ENCODE peak calls at places on chromosome 14, in four cellular contexts. P, O, J and E are unnamed samples. For H3K4me1, the result is how much of the 10 kb centered on the place peaks cover.

GRCh38 chr14:55240526-55241178 is 30.6 kb upstream of the FBXO34 start:
- DNase-seq in P (no peak), J (no peak), O (no peak), E (no peak)

GRCh38 chr14:95206534-95206933 is 49.2 kb upstream of the DICER1 start:
- DNase-seq in O (no peak), P (no peak), J (no peak), E (no peak)

GRCh38 chr14:64910847-64911495 is 3.3 kb upstream of the CHURC1 start:
- DNase-seq in J (no peak), O (no peak), P (peak), E (no peak)

GRCh38 chr14:81386379-81386778 is 13.7 kb downstream of the STON2 start:
- DNase-seq in O (no peak), P (no peak), J (no peak), E (no peak)

GRCh38 chr14:69046468-69046867 is 67.4 kb upstream of the ACTN1 start:
- DNase-seq in P (no peak), J (peak), O (no peak), E (no peak)

GRCh38 chr14:99213101-99213500 is 58.9 kb downstream of the BCL11B start:
- DNase-seq in J (peak), O (no peak), P (no peak), E (no peak)

GRCh38 chr14:93249128-93249831 is 42.2 kb downstream of the UBR7 start:
- DNase-seq in J (no peak), P (no peak), O (no peak), E (no peak)

GRCh38 chr14:90756755-90757345 is 59.4 kb downstream of the TTC7B start:
- DNase-seq in J (no peak), P (no peak), O (no peak), E (no peak)

GRCh38 chr14:57865066-57865449 is 834 bp downstream of the SLC35F4 start:
- DNase-seq in O (no peak), J (no peak), P (no peak), E (no peak)

GRCh38 chr14:32078030-32078793 is 1.1 kb downstream of the ARHGAP5 start:
- DNase-seq in P (no peak), O (no peak), J (no peak), E (peak)

GRCh38 chr14:34039428-34040047 is 88.7 kb upstream of the EGLN3 start:
- DNase-seq in P (no peak), O (no peak), J (no peak), E (no peak)

GRCh38 chr14:34596891-34597290 is 33.1 kb downstream of the SNX6 start:
- DNase-seq in P (no peak), O (no peak), J (no peak), E (no peak)

DNA sequence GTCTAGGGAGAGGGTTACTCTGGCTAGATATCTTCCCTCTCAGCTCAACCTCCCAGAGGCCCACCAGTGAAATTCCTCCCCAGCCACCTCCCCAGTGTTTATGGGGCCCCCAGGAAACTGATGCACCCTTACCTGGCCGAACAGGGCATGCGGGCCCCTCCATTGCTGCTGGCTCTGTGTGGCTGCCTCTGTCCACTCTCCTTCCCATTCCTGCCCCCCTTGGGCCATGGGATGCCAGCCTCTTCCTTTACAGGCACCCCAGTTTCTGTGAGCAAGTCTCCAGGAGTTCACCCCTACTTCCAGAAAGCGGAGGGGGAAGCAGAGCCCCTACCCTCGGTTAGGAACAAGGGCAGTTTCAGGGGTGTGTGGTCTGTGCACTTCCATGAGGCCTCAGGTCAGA is 19.4 kb upstream of the ZDHHC22 start:
- DNase-seq in O (no peak), J (no peak), P (no peak), E (no peak)
- H3K4me3 ChIP-seq in O (no peak), J (no peak), P (no peak), E (no peak)

GRCh38 chr14:25055998-25056687 is 6.2 kb upstream of the STXBP6 start:
- DNase-seq in P (no peak), J (no peak), O (no peak), E (no peak)

GRCh38 chr14:25052921-25053320 is 3.0 kb upstream of the STXBP6 start:
- DNase-seq in P (no peak), O (no peak), J (no peak), E (no peak)

GRCh38 chr14:25055005-25055404 is 5.1 kb upstream of the STXBP6 start:
- DNase-seq in O (no peak), P (no peak), J (no peak), E (no peak)

GRCh38 chr14:25053585-25053984 is 3.6 kb upstream of the STXBP6 start:
- DNase-seq in P (no peak), O (no peak), J (no peak), E (no peak)

GRCh38 chr14:25056688-25057078 is 6.7 kb upstream of the STXBP6 start:
- DNase-seq in J (no peak), P (no peak), O (no peak), E (no peak)
- H3K4me1 ChIP-seq in J (under half), P (under half), O (under half), E (under half)

DNA sequence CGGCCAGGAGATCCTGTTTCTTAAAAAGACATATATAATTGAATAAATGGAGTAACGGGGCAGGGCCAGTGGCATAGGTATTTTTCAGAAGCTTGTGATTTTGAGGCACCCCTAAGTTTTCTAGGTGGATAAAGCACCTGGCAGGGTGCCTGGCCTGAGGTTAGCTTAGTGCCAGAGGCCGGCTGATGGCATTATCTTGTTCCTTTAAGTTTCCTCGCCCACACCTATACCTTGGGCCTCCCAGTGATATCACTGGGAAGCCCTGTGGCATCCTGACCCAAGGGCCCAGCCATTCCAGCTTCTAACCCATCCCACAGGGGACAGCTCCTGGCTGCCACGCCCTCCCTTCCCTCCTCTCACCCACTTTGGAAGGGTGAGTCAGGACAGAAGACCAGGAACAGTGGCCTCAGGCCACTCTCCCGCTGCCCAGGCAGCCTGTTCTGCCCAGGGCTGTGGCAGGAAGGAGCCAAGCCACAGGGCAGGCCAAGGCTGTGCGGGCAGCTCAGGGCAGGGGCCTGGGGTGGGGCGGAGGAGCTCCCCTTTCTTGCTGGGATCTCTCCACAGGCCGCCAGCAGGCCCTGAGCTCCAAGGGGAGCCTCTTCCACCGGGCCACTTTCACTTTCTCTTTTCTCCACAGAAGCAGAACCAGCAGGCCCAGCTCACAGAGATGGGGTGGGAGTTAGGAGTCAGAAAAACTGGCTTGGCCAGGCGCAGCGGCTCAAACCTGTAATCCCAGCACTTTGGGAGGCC is 75.1 kb downstream of the IRF2BPL start:
- DNase-seq in P (peak), J (peak), O (peak), E (peak)
- H3K4me3 ChIP-seq in P (peak), J (no peak), O (peak), E (peak)

GRCh38 chr14:22520235-22520634 is 68.8 kb downstream of the DAD1 start:
- DNase-seq in J (no peak), P (no peak), O (no peak), E (no peak)

GRCh38 chr14:22521449-22522239 is 67.4 kb downstream of the DAD1 start:
- DNase-seq in O (no peak), P (no peak), J (no peak), E (no peak)

GRCh38 chr14:22523283-22523682 is 65.7 kb downstream of the DAD1 start:
- DNase-seq in O (no peak), J (no peak), P (no peak), E (no peak)

GRCh38 chr14:22518073-22518472 is 71.0 kb downstream of the DAD1 start:
- DNase-seq in O (no peak), J (no peak), P (no peak), E (no peak)

DNA sequence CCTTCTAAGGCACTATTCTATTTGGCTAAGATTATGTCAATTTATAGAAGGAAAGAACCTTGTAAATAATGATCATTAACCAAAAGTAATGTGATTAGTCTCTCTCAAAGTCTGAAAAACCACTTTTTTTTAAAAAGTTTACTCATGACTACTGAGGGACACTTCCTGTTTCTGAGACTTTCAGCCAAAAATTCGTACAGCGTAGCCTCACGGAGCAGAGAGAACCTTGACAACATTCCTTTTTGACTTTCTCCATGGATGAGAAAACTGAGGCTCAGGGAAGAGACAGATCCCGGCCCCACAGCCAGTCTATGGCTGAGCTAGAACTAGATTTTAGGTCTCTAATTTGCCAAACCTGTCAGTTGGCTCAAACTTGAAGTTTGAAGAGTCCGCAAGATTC is 68.2 kb downstream of the DAD1 start:
- DNase-seq in J (no peak), O (no peak), P (no peak), E (no peak)
- H3K4me1 ChIP-seq in J (under half), O (under half), P (under half), E (under half)